ENCODE peak calls at places on chromosomes 3 and 15, in nine cellular contexts. Q is NCI-H1092; V is mucosa of gallbladder; W is cardiac fibroblast; I is stimulated activated CD8-positive, alpha-beta memory T cell treated with anti-CD3 and anti-CD28 coated beads, Interleukin-4, amount 100 ng/mL, for 1 hour; K is NCI-H2029 treated with DMSO at 0.1 percent for 48 hours; P is stimulated activated naive CD4-positive, alpha-beta T cell treated with Interleukin-2 at 50 U/mL for 16 hours; X is frontal cortex; Z is left ventricle myocardium inferior. C is an unnamed sample.

GRCh38 chr15:29125382-29126207 is 144.0 kb downstream of the NSMCE3 start:
- DNase-seq in Q (no peak), V (no peak), W (no peak), I (no peak), K (no peak), P (no peak), X (no peak), Z (peak; percentile 5), C (peak; percentile 28)

GRCh38 chr3:42846682-42847522 is 28.8 kb downstream of the CYP8B1 start:
- DNase-seq in Q (no peak), V (peak; percentile 40), W (no peak), I (no peak), K (no peak), P (no peak), X (no peak), Z (no peak), C (no peak)

GRCh38 chr15:49918106-49918505 is 200.9 kb downstream of the ATP8B4 start:
- DNase-seq in Q (no peak), V (peak; percentile 42), W (peak; percentile 57), I (no peak), K (no peak), P (no peak), X (no peak), Z (no peak), C (no peak)

GRCh38 chr3:129690406-129690805 is 83.9 kb upstream of the PLXND1 start:
- DNase-seq in Q (peak; percentile 13), V (peak; percentile 44), W (peak; percentile 74), I (no peak), K (peak; percentile 41), P (peak; percentile 1), X (peak; percentile 33), Z (no peak), C (no peak)

GRCh38 chr3:127970966-127971592 is 56.0 kb downstream of the KBTBD12 start:
- DNase-seq in Q (peak; percentile 11), V (peak; percentile 55), W (peak; percentile 70), I (no peak), K (peak; percentile 45), P (no peak), X (no peak), Z (no peak), C (no peak)

GRCh38 chr3:138078096-138078495 is 37.3 kb downstream of the DZIP1L start:
- DNase-seq in Q (no peak), V (no peak), W (no peak), I (no peak), K (no peak), P (no peak), X (no peak), Z (no peak), C (no peak)

GRCh38 chr3:33218072-33218445 is 551 bp downstream of the SUSD5 start:
- DNase-seq in Q (no peak), V (no peak), W (peak; percentile 3), I (no peak), K (no peak), P (no peak), X (no peak), Z (no peak), C (no peak)

GRCh38 chr3:87350367-87351199 is 74.2 kb upstream of the POU1F1 start:
- DNase-seq in Q (peak; percentile 31), V (peak; percentile 27), W (peak; percentile 65), I (no peak), K (peak; percentile 78), P (no peak), X (no peak), Z (no peak), C (no peak)

GRCh38 chr15:73265536-73266153 is 103.1 kb downstream of the HCN4 start:
- DNase-seq in Q (no peak), V (peak; percentile 44), W (peak; percentile 70), I (peak; percentile 4), K (no peak), P (peak; percentile 26), X (no peak), Z (no peak), C (peak; percentile 77)

GRCh38 chr3:153277029-153277428 is 115.0 kb downstream of the RAP2B start:
- DNase-seq in Q (no peak), V (no peak), W (no peak), I (no peak), K (no peak), P (no peak), X (no peak), Z (no peak), C (no peak)